ENCODE peak calls at places on chromosomes 7 and 10, in ten cellular contexts. L is endodermal cell, K is H9, T is HCT116, Q is astrocyte, O is IMR-90, P is neuronal stem cell, G is GM23248, I is kidney, M is Karpas-422. F is an unnamed sample.
A peak's percentile ranks its signal among the peaks of the same experiment; 100 is the strongest.

GRCh38 chr7:151813445-151813844 is 63.5 kb downstream of the PRKAG2 start:
- DNase-seq in P (no peak), L (no peak), K (no peak), Q (no peak), O (no peak), G (no peak), M (no peak), T (no peak), I (peak; percentile 31), F (no peak)

GRCh38 chr10:80416401-80417098 is 8.2 kb downstream of the PRXL2A start:
- DNase-seq in I (peak; percentile 81), L (no peak), P (no peak), M (no peak), K (no peak), Q (peak; percentile 16), G (no peak), O (no peak), T (no peak), F (peak; percentile 52)

GRCh38 chr10:1256139-1256720 is 200.0 kb downstream of the WDR37 start:
- DNase-seq in T (no peak), I (no peak), G (no peak), M (no peak), Q (no peak), O (no peak), L (peak; percentile 35), K (peak; percentile 12), P (no peak), F (no peak)

GRCh38 chr10:71321386-71321785 is 2.3 kb downstream of the SLC29A3 start:
- DNase-seq in Q (no peak), K (no peak), M (no peak), T (no peak), I (no peak), G (no peak), L (no peak), P (no peak), O (no peak), F (no peak)

GRCh38 chr7:134044682-134045081 is 82.5 kb upstream of the LRGUK start:
- DNase-seq in G (peak; percentile 53), P (no peak), L (no peak), O (peak; percentile 53), K (no peak), M (no peak), T (no peak), I (no peak), Q (peak; percentile 46), F (peak; percentile 37)

GRCh38 chr10:19762026-19762425 is 54.2 kb upstream of the PLXDC2 start:
- DNase-seq in G (no peak), M (no peak), I (no peak), K (no peak), O (no peak), L (no peak), T (no peak), Q (peak; percentile 55), P (no peak), F (no peak)

GRCh38 chr7:56083150-56083785 is 9.5 kb downstream of the PHKG1 start:
- DNase-seq in P (no peak), G (no peak), T (no peak), Q (no peak), K (no peak), I (peak; percentile 83), L (no peak), O (no peak), M (peak; percentile 65), F (no peak)

GRCh38 chr7:123472327-123472726 is 62.1 kb downstream of the IQUB start:
- DNase-seq in Q (no peak), T (no peak), P (no peak), I (no peak), O (no peak), M (no peak), G (no peak), L (no peak), K (no peak), F (no peak)

GRCh38 chr10:126536148-126536547 is 134.3 kb downstream of the C10orf90 start:
- DNase-seq in I (no peak), M (no peak), K (peak; percentile 39), Q (no peak), T (no peak), G (peak; percentile 56), O (peak; percentile 5), L (peak; percentile 74), P (peak; percentile 8), F (peak; percentile 29)

GRCh38 chr10:114257488-114257887 is 18.4 kb downstream of the VWA2 start:
- DNase-seq in K (no peak), L (no peak), O (no peak), P (no peak), M (no peak), I (no peak), T (no peak), Q (no peak), G (no peak), F (no peak)

GRCh38 chr10:33216661-33217427 is 117.6 kb downstream of the NRP1 start:
- DNase-seq in P (no peak), L (no peak), M (no peak), G (peak; percentile 53), I (no peak), O (no peak), K (no peak), Q (peak; percentile 46), T (no peak), F (peak; percentile 71)

GRCh38 chr10:78742730-78743615 is 325.8 kb upstream of the ZMIZ1 start:
- DNase-seq in L (no peak), M (no peak), P (no peak), T (no peak), I (peak; percentile 59), G (no peak), Q (no peak), K (no peak), O (no peak), F (no peak)

GRCh38 chr10:247480-247879 is 112.2 kb downstream of the ZMYND11 start:
- DNase-seq in K (no peak), T (no peak), P (no peak), I (no peak), M (no peak), L (no peak), Q (no peak), O (no peak), G (no peak), F (no peak)

GRCh38 chr10:58189269-58189668 is 78.4 kb downstream of the IPMK start:
- DNase-seq in P (no peak), Q (peak; percentile 65), M (no peak), T (no peak), I (no peak), G (peak; percentile 23), K (no peak), L (no peak), O (peak; percentile 76), F (peak; percentile 73)

GRCh38 chr10:66238343-66238742 is 687.5 kb upstream of the LRRTM3 start:
- DNase-seq in M (no peak), L (no peak), O (no peak), K (no peak), Q (no peak), I (no peak), G (no peak), P (no peak), T (no peak), F (no peak)

GRCh38 chr7:38628630-38629385 is 2.4 kb downstream of the AMPH start:
- DNase-seq in Q (peak; percentile 76), O (peak; percentile 82), L (no peak), T (no peak), M (no peak), K (no peak), P (no peak), I (no peak), G (peak; percentile 85), F (peak; percentile 76)

GRCh38 chr10:43396061-43396927 is 12.7 kb downstream of the HNRNPF start:
- DNase-seq in M (peak; percentile 91), O (peak; percentile 58), T (no peak), K (peak; percentile 78), I (peak; percentile 95), Q (peak; percentile 51), G (peak; percentile 84), L (peak; percentile 92), P (peak; percentile 68), F (peak; percentile 81)

GRCh38 chr7:80498481-80499349 is 13.1 kb downstream of the GNAT3 start:
- DNase-seq in T (peak; percentile 1), G (peak; percentile 87), K (no peak), I (no peak), Q (peak; percentile 38), P (no peak), L (no peak), O (peak; percentile 71), M (no peak), F (no peak)

DNA sequence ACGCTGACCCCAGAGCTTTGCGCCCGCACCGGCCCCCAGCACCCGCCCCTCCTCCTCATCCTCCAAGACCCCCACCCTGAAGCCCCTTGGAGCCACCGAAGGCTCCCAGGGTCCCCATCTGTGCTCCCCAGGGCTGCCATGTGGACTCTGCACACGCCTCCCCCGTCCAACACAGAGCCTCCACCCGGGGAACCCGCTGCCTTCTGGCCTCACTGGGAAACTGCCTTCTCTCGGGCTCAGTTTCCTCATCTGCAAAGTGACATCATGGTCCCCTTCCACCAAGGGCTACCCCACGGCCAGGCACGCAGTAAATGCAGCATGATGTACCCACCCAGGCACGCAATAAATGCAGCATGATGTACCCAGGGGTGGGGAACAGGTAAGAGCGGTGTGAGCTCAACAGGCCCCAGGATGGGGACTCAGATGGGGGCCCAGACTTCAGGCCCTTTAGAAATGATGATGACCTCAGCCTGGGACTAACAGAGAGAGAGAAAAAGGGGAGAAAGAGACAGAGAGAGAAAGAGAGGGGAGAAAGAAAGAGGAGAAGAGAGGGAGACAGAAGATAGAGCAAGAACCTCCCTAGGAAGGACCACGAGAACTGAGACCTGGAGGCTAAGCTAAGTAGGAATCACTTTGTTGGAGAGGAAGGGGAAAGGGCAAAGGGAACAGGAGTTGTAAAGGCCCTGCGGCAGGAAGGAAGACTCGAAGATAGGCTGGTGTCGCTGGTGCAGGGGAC is 2.5 kb upstream of the MICALL2 start:
- DNase-seq in G (no peak), T (no peak), I (no peak), Q (no peak), O (no peak), P (no peak), M (no peak), K (no peak), L (no peak), F (no peak)
- H3K4me1 ChIP-seq in G (peaks cover 21% of the 10 kb centered on the region), T (peaks cover 72% of the 10 kb centered on the region), I (peaks cover 36% of the 10 kb centered on the region), Q (peaks cover 32% of the 10 kb centered on the region), O (peaks cover 31% of the 10 kb centered on the region), P (peaks cover 50% of the 10 kb centered on the region), M (no peaks in the 10 kb centered on the region), K (no peaks in the 10 kb centered on the region), L (no peaks in the 10 kb centered on the region), F (peaks cover 49% of the 10 kb centered on the region)

GRCh38 chr7:101664390-101664789 is 35.3 kb upstream of the MYL10 start:
- DNase-seq in G (no peak), M (no peak), K (peak; percentile 89), P (no peak), L (peak; percentile 95), T (no peak), Q (no peak), I (no peak), O (no peak), F (no peak)
- H3K9ac ChIP-seq in G (no peak overlapping the region), M (no peak overlapping the region), K (no peak overlapping the region), P (no peak overlapping the region), L (no peak overlapping the region), T (no peak overlapping the region), Q (no peak overlapping the region), I (no peak overlapping the region), O (no peak overlapping the region), F (no peak overlapping the region)

GRCh38 chr10:124042656-124043309 is 50.6 kb downstream of the CHST15 start:
- DNase-seq in K (no peak), G (no peak), P (no peak), Q (no peak), L (no peak), T (no peak), M (no peak), I (peak; percentile 43), O (no peak), F (no peak)
- H3K4me1 ChIP-seq in K (no peaks in the 10 kb centered on the region), G (no peaks in the 10 kb centered on the region), P (peaks cover 2% of the 10 kb centered on the region), Q (no peaks in the 10 kb centered on the region), L (no peaks in the 10 kb centered on the region), T (no peaks in the 10 kb centered on the region), M (no peaks in the 10 kb centered on the region), I (no peaks in the 10 kb centered on the region), O (no peaks in the 10 kb centered on the region), F (peaks cover 10% of the 10 kb centered on the region)

GRCh38 chr10:30187010-30187409 is 127.6 kb upstream of the JCAD start:
- DNase-seq in T (no peak), I (no peak), M (no peak), P (no peak), G (no peak), O (no peak), K (no peak), L (no peak), Q (no peak), F (no peak)
- H3K9ac ChIP-seq in T (no peak overlapping the region), I (no peak overlapping the region), M (no peak overlapping the region), P (no peak overlapping the region), G (no peak overlapping the region), O (no peak overlapping the region), K (no peak overlapping the region), L (no peak overlapping the region), Q (no peak overlapping the region), F (no peak overlapping the region)

F was measured in adipocyte.